ENCODE peak calls at places on chromosomes 16 and 17, in five cellular contexts. One of them, this sample, is unnamed.

GRCh38 chr17:77145209-77145608 is 4.4 kb downstream of the SEC14L1 start:
- DNase-seq in thoracic aorta: no peak
- DNase-seq in cardiac fibroblast: no peak
- DNase-seq in uterus: no peak
- DNase-seq in testis: no peak
- DNase-seq in this sample: no peak

GRCh38 chr17:57335195-57335792 is 79.0 kb downstream of the MSI2 start:
- DNase-seq in thoracic aorta: no peak
- DNase-seq in cardiac fibroblast: no peak
- DNase-seq in uterus: no peak
- DNase-seq in testis: no peak
- DNase-seq in this sample: no peak

GRCh38 chr17:77419547-77420475 is 279.0 kb downstream of the SEC14L1 start:
- DNase-seq in thoracic aorta: no peak
- DNase-seq in cardiac fibroblast: peak; percentile 35
- DNase-seq in uterus: peak; percentile 49
- DNase-seq in testis: no peak
- DNase-seq in this sample: no peak

GRCh38 chr16:28326881-28327610 is 34.7 kb downstream of the SBK1 start:
- DNase-seq in thoracic aorta: no peak
- DNase-seq in cardiac fibroblast: peak; percentile 66
- DNase-seq in uterus: no peak
- DNase-seq in testis: peak; percentile 66
- DNase-seq in this sample: peak; percentile 51

GRCh38 chr16:89293276-89294143 is 76.0 kb downstream of the ZNF778 start:
- DNase-seq in thoracic aorta: no peak
- DNase-seq in cardiac fibroblast: no peak
- DNase-seq in uterus: no peak
- DNase-seq in testis: no peak
- DNase-seq in this sample: no peak

GRCh38 chr17:61461967-61462733 is 9.9 kb downstream of the TBX4 start:
- DNase-seq in thoracic aorta: no peak
- DNase-seq in cardiac fibroblast: peak; percentile 10
- DNase-seq in uterus: no peak
- DNase-seq in testis: no peak
- DNase-seq in this sample: no peak

GRCh38 chr17:64780096-64781012 is 118.2 kb upstream of the SMURF2 start:
- DNase-seq in thoracic aorta: no peak
- DNase-seq in cardiac fibroblast: no peak
- DNase-seq in uterus: no peak
- DNase-seq in testis: peak; percentile 29
- DNase-seq in this sample: peak; percentile 52

GRCh38 chr17:15384142-15384803 is 42.9 kb upstream of the TEKT3 start:
- DNase-seq in thoracic aorta: no peak
- DNase-seq in cardiac fibroblast: peak; percentile 86
- DNase-seq in uterus: peak; percentile 37
- DNase-seq in testis: peak; percentile 44
- DNase-seq in this sample: no peak

GRCh38 chr17:63516910-63517824 is 6.0 kb upstream of the KCNH6 start:
- DNase-seq in thoracic aorta: no peak
- DNase-seq in cardiac fibroblast: peak; percentile 14
- DNase-seq in uterus: no peak
- DNase-seq in testis: no peak
- DNase-seq in this sample: no peak

GRCh38 chr16:56382901-56383355 is 42.4 kb downstream of the AMFR start:
- DNase-seq in thoracic aorta: no peak
- DNase-seq in cardiac fibroblast: peak; percentile 12
- DNase-seq in uterus: no peak
- DNase-seq in testis: no peak
- DNase-seq in this sample: no peak

GRCh38 chr17:82965371-82965770 is 114.0 kb upstream of the METRNL start:
- DNase-seq in thoracic aorta: no peak
- DNase-seq in cardiac fibroblast: no peak
- DNase-seq in uterus: no peak
- DNase-seq in testis: peak; percentile 9
- DNase-seq in this sample: no peak

GRCh38 chr16:19645557-19645981 is 72.5 kb downstream of the KNOP1 start:
- DNase-seq in thoracic aorta: no peak
- DNase-seq in cardiac fibroblast: peak; percentile 52
- DNase-seq in uterus: peak; percentile 57
- DNase-seq in testis: peak; percentile 77
- DNase-seq in this sample: no peak

GRCh38 chr16:86669937-86670772 is 91.8 kb downstream of the FOXL1 start:
- DNase-seq in thoracic aorta: no peak
- DNase-seq in cardiac fibroblast: no peak
- DNase-seq in uterus: no peak
- DNase-seq in testis: peak; percentile 43
- DNase-seq in this sample: no peak

GRCh38 chr17:78779848-78780247 is 2.2 kb downstream of the CYTH1 start:
- DNase-seq in thoracic aorta: no peak
- DNase-seq in cardiac fibroblast: no peak
- DNase-seq in uterus: no peak
- DNase-seq in testis: no peak
- DNase-seq in this sample: no peak

GRCh38 chr17:79125503-79125902 is 50.9 kb downstream of the ENGASE start:
- DNase-seq in thoracic aorta: no peak
- DNase-seq in cardiac fibroblast: no peak
- DNase-seq in uterus: no peak
- DNase-seq in testis: no peak
- DNase-seq in this sample: no peak

GRCh38 chr16:48156790-48157209 is 1.0 kb upstream of the ABCC12 start:
- DNase-seq in thoracic aorta: peak; percentile 11
- DNase-seq in cardiac fibroblast: peak; percentile 86
- DNase-seq in uterus: peak; percentile 45
- DNase-seq in testis: peak; percentile 93
- DNase-seq in this sample: peak; percentile 70

GRCh38 chr17:79120259-79120658 is 45.6 kb downstream of the ENGASE start:
- DNase-seq in thoracic aorta: no peak
- DNase-seq in cardiac fibroblast: no peak
- DNase-seq in uterus: no peak
- DNase-seq in testis: no peak
- DNase-seq in this sample: no peak

GRCh38 chr16:78506372-78507193 is 407.1 kb downstream of the WWOX start:
- DNase-seq in thoracic aorta: no peak
- DNase-seq in cardiac fibroblast: no peak
- DNase-seq in uterus: no peak
- DNase-seq in testis: no peak
- DNase-seq in this sample: no peak

GRCh38 chr16:46712911-46713310 is 23.5 kb downstream of the ORC6 start:
- DNase-seq in thoracic aorta: no peak
- DNase-seq in cardiac fibroblast: no peak
- DNase-seq in uterus: no peak
- DNase-seq in testis: no peak
- DNase-seq in this sample: no peak

GRCh38 chr16:4390266-4391260 is 18.9 kb downstream of the VASN start:
- DNase-seq in thoracic aorta: no peak
- DNase-seq in cardiac fibroblast: no peak
- DNase-seq in uterus: no peak
- DNase-seq in testis: no peak
- DNase-seq in this sample: no peak

GRCh38 chr16:84086357-84086756 is 30.4 kb downstream of the MBTPS1 start:
- DNase-seq in thoracic aorta: no peak
- DNase-seq in cardiac fibroblast: no peak
- DNase-seq in uterus: no peak
- DNase-seq in testis: peak; percentile 84
- DNase-seq in this sample: no peak

GRCh38 chr17:310111-311010 is 42.2 kb downstream of the RPH3AL start:
- DNase-seq in thoracic aorta: no peak
- DNase-seq in cardiac fibroblast: no peak
- DNase-seq in uterus: no peak
- DNase-seq in testis: no peak
- DNase-seq in this sample: no peak

GRCh38 chr17:44610871-44611270 is 45.4 kb upstream of the MEIOC start:
- DNase-seq in thoracic aorta: no peak
- DNase-seq in cardiac fibroblast: peak; percentile 55
- DNase-seq in uterus: no peak
- DNase-seq in testis: no peak
- DNase-seq in this sample: no peak

GRCh38 chr16:74026373-74027281 is 270.0 kb upstream of the PSMD7 start:
- DNase-seq in thoracic aorta: no peak
- DNase-seq in cardiac fibroblast: no peak
- DNase-seq in uterus: no peak
- DNase-seq in testis: no peak
- DNase-seq in this sample: no peak

GRCh38 chr17:15966879-15967248 is 21.9 kb downstream of the ADORA2B start:
- DNase-seq in thoracic aorta: no peak
- DNase-seq in cardiac fibroblast: no peak
- DNase-seq in uterus: peak; percentile 8
- DNase-seq in testis: no peak
- DNase-seq in this sample: no peak

DNA sequence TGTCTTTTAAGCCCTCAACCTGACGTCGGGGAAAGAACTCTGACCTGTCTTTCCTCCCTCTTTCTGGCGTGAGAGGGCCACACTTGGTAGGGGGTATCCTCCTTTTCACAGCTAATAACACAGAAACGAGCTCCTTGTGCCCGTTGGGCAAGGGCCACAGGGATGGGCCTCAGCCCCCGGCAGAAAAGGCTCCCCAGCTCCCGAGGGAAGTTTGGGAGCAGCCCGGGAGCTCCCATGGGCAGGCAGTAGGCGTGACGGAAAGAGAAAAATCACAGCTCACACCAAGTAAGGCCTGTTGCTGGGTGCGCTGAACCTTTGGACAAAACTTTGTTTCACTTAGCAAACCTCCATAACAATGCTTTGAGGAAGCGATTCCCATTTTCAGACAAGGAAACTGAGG is 82.8 kb upstream of the MED9 start:
- DNase-seq in thoracic aorta: no peak
- DNase-seq in cardiac fibroblast: no peak
- DNase-seq in uterus: no peak
- DNase-seq in testis: no peak
- DNase-seq in this sample: no peak
- TF ChIP-seq CTCF in thoracic aorta: no peak
- TF ChIP-seq CTCF in cardiac fibroblast: no peak
- TF ChIP-seq CTCF in uterus: no peak
- TF ChIP-seq CTCF in testis: no peak
- TF ChIP-seq CTCF in this sample: no peak

GRCh38 chr16:82046541-82046940 is 11.5 kb downstream of the HSD17B2 start:
- DNase-seq in thoracic aorta: no peak
- DNase-seq in cardiac fibroblast: no peak
- DNase-seq in uterus: no peak
- DNase-seq in testis: no peak
- DNase-seq in this sample: no peak
- TF ChIP-seq CTCF in thoracic aorta: no peak
- TF ChIP-seq CTCF in cardiac fibroblast: no peak
- TF ChIP-seq CTCF in uterus: no peak
- TF ChIP-seq CTCF in testis: no peak
- TF ChIP-seq CTCF in this sample: no peak

GRCh38 chr17:20941872-20942271 is 100.9 kb downstream of the USP22 start:
- DNase-seq in thoracic aorta: no peak
- DNase-seq in cardiac fibroblast: no peak
- DNase-seq in uterus: no peak
- DNase-seq in testis: no peak
- DNase-seq in this sample: no peak

GRCh38 chr17:20948984-20949777 is 93.6 kb downstream of the USP22 start:
- DNase-seq in thoracic aorta: no peak
- DNase-seq in cardiac fibroblast: no peak
- DNase-seq in uterus: no peak
- DNase-seq in testis: no peak
- DNase-seq in this sample: no peak

GRCh38 chr17:20944014-20944905 is 98.6 kb downstream of the USP22 start:
- DNase-seq in thoracic aorta: no peak
- DNase-seq in cardiac fibroblast: no peak
- DNase-seq in uterus: no peak
- DNase-seq in testis: no peak
- DNase-seq in this sample: no peak
- TF ChIP-seq CTCF in thoracic aorta: no peak
- TF ChIP-seq CTCF in cardiac fibroblast: no peak
- TF ChIP-seq CTCF in uterus: no peak
- TF ChIP-seq CTCF in testis: no peak
- TF ChIP-seq CTCF in this sample: no peak

GRCh38 chr16:2362218-2362617 is 21.7 kb upstream of the ABCA3 start:
- DNase-seq in thoracic aorta: no peak
- DNase-seq in cardiac fibroblast: no peak
- DNase-seq in uterus: no peak
- DNase-seq in testis: no peak
- DNase-seq in this sample: no peak

GRCh38 chr16:2364638-2365210 is 24.2 kb upstream of the ABCA3 start:
- DNase-seq in thoracic aorta: no peak
- DNase-seq in cardiac fibroblast: peak; percentile 34
- DNase-seq in uterus: no peak
- DNase-seq in testis: no peak
- DNase-seq in this sample: no peak

GRCh38 chr16:2357331-2357730 is 16.8 kb upstream of the ABCA3 start:
- DNase-seq in thoracic aorta: no peak
- DNase-seq in cardiac fibroblast: no peak
- DNase-seq in uterus: no peak
- DNase-seq in testis: no peak
- DNase-seq in this sample: no peak

GRCh38 chr16:2359919-2360318 is 19.4 kb upstream of the ABCA3 start:
- DNase-seq in thoracic aorta: no peak
- DNase-seq in cardiac fibroblast: no peak
- DNase-seq in uterus: no peak
- DNase-seq in testis: no peak
- DNase-seq in this sample: no peak

DNA sequence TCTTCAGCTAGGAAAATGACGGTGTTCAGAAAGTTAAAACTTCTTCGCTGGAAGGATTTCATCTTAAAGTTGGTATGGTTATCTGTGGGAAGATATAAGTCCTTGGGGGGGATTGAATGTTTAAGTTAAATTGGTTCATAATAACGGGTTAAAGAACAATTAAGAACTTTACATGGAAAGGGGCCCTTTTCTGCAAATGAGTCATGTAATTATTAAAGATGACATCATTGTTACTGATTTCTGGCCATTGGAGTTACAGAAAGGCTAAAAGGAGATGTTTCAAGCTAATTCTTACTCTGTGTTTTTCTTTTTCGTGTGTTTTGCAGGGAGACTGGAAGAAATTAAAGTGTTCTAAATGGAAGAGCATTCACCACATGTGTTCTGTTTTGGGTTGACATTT is 20.6 kb upstream of the ABCA3 start:
- DNase-seq in thoracic aorta: no peak
- DNase-seq in cardiac fibroblast: no peak
- DNase-seq in uterus: no peak
- DNase-seq in testis: no peak
- DNase-seq in this sample: no peak
- TF ChIP-seq CTCF in thoracic aorta: no peak
- TF ChIP-seq CTCF in cardiac fibroblast: no peak
- TF ChIP-seq CTCF in uterus: no peak
- TF ChIP-seq CTCF in testis: no peak
- TF ChIP-seq CTCF in this sample: no peak

This sample was measured in natural killer cell.